ENCODE peak calls at places on chromosomes 3 and 15, in five cellular contexts. J is BJ, P is AG10803, F is foreskin fibroblast, T is fibroblast of lung. C is an unnamed sample.

GRCh38 chr3:79870006-79870620 is 102.3 kb upstream of the ROBO1 start:
- DNase-seq in F (peak; percentile 0), J (peak; percentile 10), T (peak; percentile 17), P (no peak), C (no peak)

GRCh38 chr3:182803006-182803405 is 9.7 kb downstream of the ATP11B start:
- DNase-seq in F (no peak), T (no peak), P (no peak), J (no peak), C (no peak)

GRCh38 chr3:48952510-48953118 is 34.0 kb downstream of the ARIH2 start:
- DNase-seq in J (no peak), P (no peak), T (no peak), F (peak; percentile 18), C (no peak)

GRCh38 chr3:61650276-61650675 is 88.9 kb downstream of the PTPRG start:
- DNase-seq in T (peak; percentile 94), P (peak; percentile 97), J (peak; percentile 90), F (peak; percentile 86), C (peak; percentile 89)

GRCh38 chr15:44595656-44596510 is 58.9 kb downstream of the EIF3J start:
- DNase-seq in T (no peak), P (no peak), J (no peak), F (no peak), C (no peak)

GRCh38 chr3:38354588-38355344 is 8.2 kb downstream of the XYLB start:
- DNase-seq in T (peak; percentile 81), J (no peak), P (peak; percentile 62), F (peak; percentile 87), C (peak; percentile 94)

GRCh38 chr3:73513260-73513659 is 111.5 kb downstream of the PDZRN3 start:
- DNase-seq in J (no peak), T (no peak), F (no peak), P (no peak), C (no peak)

GRCh38 chr3:15535757-15536156 is 14.3 kb upstream of the COLQ start:
- DNase-seq in F (peak; percentile 43), J (no peak), P (no peak), T (no peak), C (no peak)

GRCh38 chr3:14212032-14212431 is 33.4 kb downstream of the LSM3 start:
- DNase-seq in P (no peak), T (no peak), J (no peak), F (no peak), C (no peak)

GRCh38 chr3:14685204-14685603 is 10.3 kb downstream of the C3orf20 start:
- DNase-seq in P (no peak), F (no peak), T (no peak), J (no peak), C (no peak)

DNA sequence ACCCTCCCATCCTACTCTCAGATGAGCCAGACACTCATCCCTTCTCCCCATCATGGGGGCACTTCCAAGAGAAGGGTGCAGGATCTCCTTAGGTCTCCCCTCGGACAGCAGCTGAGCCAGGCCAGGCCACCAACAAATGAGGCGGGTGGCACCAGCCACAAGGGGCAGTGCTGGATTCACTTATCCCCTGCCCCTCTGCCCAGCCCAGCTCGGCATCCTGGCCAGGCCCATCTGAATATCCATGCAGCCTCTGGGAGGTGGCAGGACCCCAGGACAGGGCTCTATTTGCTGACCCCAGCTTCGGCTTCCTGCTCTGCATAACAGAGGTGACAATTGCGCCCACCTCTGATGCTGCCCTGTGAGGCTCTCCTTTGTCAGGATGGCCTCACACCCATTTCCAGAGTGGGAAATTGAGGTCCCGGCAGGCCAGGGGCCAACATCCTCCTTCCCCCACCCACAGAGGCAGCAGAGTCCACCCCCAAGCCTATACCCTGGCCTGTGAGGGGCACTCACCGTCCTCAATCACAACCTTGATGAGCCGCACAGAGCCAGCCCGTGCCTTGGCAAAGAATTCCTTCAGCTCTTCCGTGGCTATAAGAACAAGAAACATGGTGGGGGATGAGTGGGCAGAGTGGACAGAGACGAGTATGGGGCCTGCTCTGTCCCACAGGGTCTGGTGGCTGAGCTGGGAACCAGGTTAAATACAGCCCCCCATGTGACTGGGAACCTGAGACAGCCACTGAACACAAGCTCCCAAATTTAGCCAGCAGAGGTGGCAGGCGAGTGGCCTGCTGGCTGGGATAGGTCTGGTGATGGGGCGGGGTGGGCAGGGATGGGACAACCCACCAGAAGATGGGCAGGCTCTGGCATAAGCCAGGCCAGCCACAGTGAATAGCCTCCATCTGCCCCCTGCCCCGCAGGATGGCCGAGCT is 4.2 kb downstream of the TWF2 start:
- DNase-seq in J (no peak), P (no peak), T (no peak), F (no peak), C (no peak)
- TF ChIP-seq CTCF in J (no peak), P (no peak), T (no peak), F (no peak), C (no peak)

GRCh38 chr3:58366699-58367098 is 34.0 kb downstream of the PXK start:
- DNase-seq in J (no peak), F (no peak), T (peak; percentile 25), P (peak; percentile 29), C (no peak)
- H3K4me3 ChIP-seq in J (no peak overlapping the region), F (no peak overlapping the region), T (no peak overlapping the region), P (no peak overlapping the region), C (no peak overlapping the region)

DNA sequence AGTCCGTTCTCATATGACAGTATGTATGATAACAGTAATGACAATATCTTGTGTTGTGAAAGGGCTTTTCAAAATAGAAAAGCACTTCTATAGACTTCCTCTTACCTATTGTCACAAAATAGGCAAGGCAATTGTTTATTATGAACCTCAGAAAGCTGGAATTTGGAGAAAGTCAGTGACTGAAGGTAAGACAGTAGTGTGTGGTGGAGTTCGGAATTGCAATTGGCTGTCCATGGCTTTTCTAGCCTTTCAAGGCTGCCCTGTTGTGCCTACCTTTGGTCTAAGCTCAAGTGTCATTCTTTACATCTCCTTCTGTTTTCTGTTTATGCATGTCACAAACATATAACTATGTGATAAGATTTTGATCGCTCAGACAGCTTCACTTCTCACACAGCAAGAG is 219.3 kb upstream of the NR2E3 start:
- DNase-seq in F (no peak), P (no peak), T (no peak), J (no peak), C (no peak)
- TF ChIP-seq CTCF in F (no peak), P (no peak), T (peak; percentile 24), J (no peak), C (no peak)

GRCh38 chr15:65519781-65520299 is 2.4 kb upstream of the DPP8 start:
- DNase-seq in T (no peak), P (no peak), F (peak; percentile 2), J (no peak), C (no peak)
- H3K4me3 ChIP-seq in T (no peak overlapping the region), P (no peak overlapping the region), F (no peak overlapping the region), J (no peak overlapping the region), C (no peak overlapping the region)

GRCh38 chr3:132803889-132804288 is 81.7 kb upstream of the NPHP3 start:
- DNase-seq in T (no peak), P (peak; percentile 18), F (no peak), J (no peak), C (no peak)
- TF ChIP-seq CTCF in T (peak; percentile 11), P (peak; percentile 28), F (peak; percentile 13), J (peak; percentile 23), C (peak; percentile 5)

GRCh38 chr3:188974856-188975611 is 196.7 kb upstream of the TPRG1 start:
- DNase-seq in T (peak; percentile 91), J (no peak), F (peak; percentile 67), P (peak; percentile 63), C (no peak)

GRCh38 chr3:188976407-188976806 is 195.4 kb upstream of the TPRG1 start:
- DNase-seq in F (no peak), T (no peak), J (no peak), P (no peak), C (no peak)

GRCh38 chr3:188972313-188972712 is 199.5 kb upstream of the TPRG1 start:
- DNase-seq in T (no peak), F (no peak), J (no peak), P (no peak), C (no peak)

GRCh38 chr3:188978772-188979171 is 193.0 kb upstream of the TPRG1 start:
- DNase-seq in T (peak; percentile 94), F (peak; percentile 79), J (no peak), P (peak; percentile 71), C (peak; percentile 23)

DNA sequence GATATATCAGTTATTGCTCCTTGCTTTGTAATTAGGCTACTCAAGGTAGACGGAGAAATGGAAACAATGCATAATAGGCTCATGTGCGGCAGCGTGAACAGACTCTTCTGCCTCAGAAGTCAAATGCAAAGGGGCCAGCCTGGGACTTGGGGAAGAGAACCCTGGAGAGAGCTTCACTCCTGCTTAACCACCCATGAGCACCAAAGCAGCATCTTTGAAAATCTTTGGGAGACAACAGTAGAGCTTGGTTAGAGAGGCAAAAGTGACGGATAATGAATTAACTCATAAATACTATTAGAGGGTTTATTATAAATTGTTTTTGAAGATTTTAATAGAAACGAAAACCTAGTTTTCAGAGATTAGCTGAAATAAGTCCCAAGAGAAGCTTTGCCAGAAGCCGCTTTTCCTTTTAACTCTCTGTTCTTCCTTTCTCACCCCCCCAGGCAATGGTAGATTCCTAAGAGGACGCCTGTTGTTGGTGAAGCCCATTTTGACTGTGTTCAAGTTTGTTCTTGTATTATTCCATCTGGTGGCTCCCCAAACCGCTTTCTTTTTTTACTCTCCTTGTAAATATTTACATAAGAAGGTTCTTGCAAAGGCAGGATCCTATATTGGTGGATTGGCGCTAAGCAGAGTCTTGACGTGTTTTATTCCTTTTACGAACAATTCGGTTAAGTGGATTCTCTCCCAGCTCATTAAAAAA is 196.0 kb upstream of the TPRG1 start:
- DNase-seq in T (peak; percentile 88), P (no peak), J (no peak), F (peak; percentile 63), C (peak; percentile 8)
- H3K4me3 ChIP-seq in T (peak overlapping the region; percentile 29), P (no peak overlapping the region), J (no peak overlapping the region), F (peak overlapping the region; percentile 46), C (no peak overlapping the region)

GRCh38 chr15:72796515-72797337 is 13.2 kb upstream of the ADPGK start:
- DNase-seq in P (peak; percentile 31), J (no peak), F (peak; percentile 58), T (peak; percentile 44), C (no peak)
- TF ChIP-seq CTCF in P (no peak), J (no peak), F (peak; percentile 12), T (no peak), C (peak; percentile 78)

GRCh38 chr15:45670511-45670910 is 35.7 kb downstream of the SQOR start:
- DNase-seq in J (no peak), T (peak; percentile 9), F (peak; percentile 11), P (peak; percentile 87), C (no peak)
- H3K4me3 ChIP-seq in J (no peak overlapping the region), T (no peak overlapping the region), F (no peak overlapping the region), P (no peak overlapping the region), C (no peak overlapping the region)

GRCh38 chr3:153785901-153786300 is 335.3 kb upstream of the ARHGEF26 start:
- DNase-seq in J (no peak), T (no peak), P (no peak), F (no peak), C (no peak)
- TF ChIP-seq CTCF in J (no peak), T (no peak), P (no peak), F (no peak), C (no peak)

C was measured in LNCaP clone FGC.